ENCODE peak calls at places on chromosomes 7 and 10, in six cellular contexts. D is IMR-90, R is H9, C is mesendoderm, T is mesenchymal stem cell, L is H1. A is an unnamed sample.
A peak's percentile ranks its signal among the peaks of the same experiment; 100 is the strongest.

GRCh38 chr7:11817111-11817710 is 14.8 kb downstream of the THSD7A start:
- DNase-seq in D (no peak), R (no peak), T (no peak), L (no peak), C (no peak), A (no peak)

GRCh38 chr10:79275431-79275851 is 71.8 kb upstream of the PPIF start:
- DNase-seq in L (no peak), D (no peak), C (no peak), T (no peak), R (no peak), A (no peak)

GRCh38 chr10:119342017-119342734 is 134.8 kb downstream of the GRK5 start:
- DNase-seq in L (no peak), D (peak; percentile 49), C (no peak), R (no peak), T (no peak), A (no peak)

GRCh38 chr10:31464552-31464951 is 145.5 kb downstream of the ZEB1 start:
- DNase-seq in T (no peak), R (no peak), L (no peak), D (no peak), C (no peak), A (no peak)

GRCh38 chr7:92527300-92528187 is 776 bp downstream of the PEX1 start:
- DNase-seq in C (peak; percentile 65), D (peak; percentile 55), L (no peak), T (peak; percentile 78), R (peak; percentile 54), A (peak; percentile 36)

GRCh38 chr10:62492012-62492869 is 118.1 kb downstream of the ZNF365 start:
- DNase-seq in T (peak; percentile 20), C (peak; percentile 65), D (peak; percentile 25), L (no peak), R (no peak), A (peak; percentile 11)

GRCh38 chr10:24428410-24428782 is 219.5 kb downstream of the KIAA1217 start:
- DNase-seq in T (peak; percentile 74), C (peak; percentile 61), L (no peak), D (peak; percentile 70), R (no peak), A (no peak)

GRCh38 chr7:8594115-8594514 is 160.7 kb downstream of the NXPH1 start:
- DNase-seq in R (no peak), T (no peak), D (no peak), L (no peak), C (no peak), A (no peak)

GRCh38 chr7:41573017-41573416 is 129.9 kb downstream of the INHBA start:
- DNase-seq in R (no peak), C (no peak), L (no peak), D (peak; percentile 76), T (peak; percentile 74), A (no peak)

GRCh38 chr7:128947854-128948253 is 10.1 kb downstream of the IRF5 start:
- DNase-seq in C (no peak), T (no peak), L (no peak), D (peak; percentile 3), R (no peak), A (no peak)

GRCh38 chr7:13749666-13750065 is 239.8 kb downstream of the ETV1 start:
- DNase-seq in C (no peak), D (no peak), R (no peak), T (no peak), L (no peak), A (no peak)

GRCh38 chr10:71597821-71598498 is 121.6 kb downstream of the C10orf105 start:
- DNase-seq in C (no peak), T (no peak), L (no peak), R (no peak), D (no peak), A (no peak)

GRCh38 chr7:18086165-18087030 is 58.8 kb upstream of the PRPS1L1 start:
- DNase-seq in R (peak; percentile 47), T (peak; percentile 16), D (no peak), L (no peak), C (peak; percentile 34), A (peak; percentile 40)

GRCh38 chr10:11547111-11547625 is 64.3 kb downstream of the USP6NL start:
- DNase-seq in R (no peak), L (no peak), D (no peak), C (no peak), T (peak; percentile 44), A (no peak)

GRCh38 chr7:99419323-99420021 is 10.7 kb downstream of the BUD31 start:
- DNase-seq in D (no peak), C (no peak), R (no peak), T (no peak), L (no peak), A (no peak)

GRCh38 chr10:125123363-125124113 is 36.8 kb downstream of the CTBP2 start:
- DNase-seq in R (no peak), D (peak; percentile 69), C (no peak), L (no peak), T (peak; percentile 74), A (no peak)

GRCh38 chr10:35453855-35454532 is 117.7 kb downstream of the CCNY start:
- DNase-seq in R (no peak), C (no peak), L (no peak), T (peak; percentile 28), D (peak; percentile 74), A (no peak)

GRCh38 chr10:21417172-21417712 is 108.2 kb downstream of the SKIDA1 start:
- DNase-seq in T (no peak), R (peak; percentile 51), L (peak; percentile 34), C (no peak), D (no peak), A (no peak)

GRCh38 chr7:149126662-149127321 is 668 bp upstream of the ZNF425 start:
- DNase-seq in R (no peak), C (peak; percentile 56), L (no peak), T (no peak), D (peak; percentile 7), A (no peak)

GRCh38 chr7:128136215-128136597 is 104.9 kb upstream of the LEP start:
- DNase-seq in R (peak; percentile 72), T (no peak), L (no peak), C (peak; percentile 55), D (no peak), A (no peak)

GRCh38 chr10:75295901-75296441 is 60.2 kb upstream of the COMTD1 start:
- DNase-seq in C (no peak), L (no peak), R (no peak), D (peak; percentile 21), T (peak; percentile 58), A (no peak)

GRCh38 chr7:112759905-112760304 is 30.3 kb downstream of the TMEM168 start:
- DNase-seq in L (no peak), D (no peak), T (no peak), R (no peak), C (no peak), A (no peak)

GRCh38 chr7:151409555-151410404 is at the start of gene WDR86:
- DNase-seq in D (no peak), T (no peak), C (peak; percentile 50), L (no peak), R (peak; percentile 58), A (peak; percentile 58)
- H2BK15ac ChIP-seq in D (no peak within 1 kb of the TSS), T (no peak within 1 kb of the TSS), C (no peak within 1 kb of the TSS), L (peak within 1 kb of the TSS; percentile 29), R (peak within 1 kb of the TSS; percentile 25), A (peak within 1 kb of the TSS; percentile 99)

DNA sequence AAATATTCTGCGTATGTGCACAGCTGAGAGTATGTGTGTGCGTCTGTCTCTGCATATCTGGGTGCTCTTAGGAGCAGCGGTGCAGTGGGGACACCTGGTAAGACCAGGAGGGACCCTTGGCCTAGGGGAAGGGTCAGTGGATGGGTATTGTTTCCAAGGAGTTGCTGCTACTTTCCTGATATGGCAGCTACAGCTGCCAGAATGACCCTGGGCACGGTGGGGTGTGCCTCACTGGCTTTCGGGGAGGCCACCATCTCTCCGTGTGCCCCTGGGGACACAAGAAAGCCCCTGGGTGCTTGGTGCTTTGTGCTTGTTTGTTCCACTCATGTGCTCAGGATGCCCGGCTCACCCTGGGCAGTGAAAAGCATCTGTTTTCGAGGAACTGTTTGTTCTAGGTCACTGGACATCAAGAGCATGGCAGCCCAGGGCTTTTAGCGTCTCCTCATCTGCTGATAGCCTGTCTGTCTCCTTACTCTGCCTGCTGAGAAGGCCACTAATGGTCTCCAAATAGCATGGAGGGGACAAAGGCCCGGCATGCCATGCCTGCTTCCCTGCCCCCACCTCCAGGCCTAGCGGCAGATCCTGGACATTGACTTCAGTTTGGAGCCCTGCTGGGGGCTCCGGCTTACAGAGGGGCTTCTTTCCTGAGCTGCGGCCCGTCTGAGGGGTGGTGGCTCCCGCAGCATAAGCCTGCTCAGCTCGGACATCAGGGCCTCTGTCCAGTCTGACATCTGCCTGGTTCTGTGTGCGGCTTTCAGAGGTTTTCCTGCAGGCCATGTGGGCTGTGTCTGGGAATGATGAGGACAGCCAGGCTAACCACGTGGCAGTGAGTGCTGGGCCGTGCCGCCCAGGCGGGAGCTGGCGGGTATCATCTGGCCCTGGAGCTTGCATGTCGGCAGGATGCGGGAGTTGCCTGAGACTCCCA is 8.9 kb downstream of the PFKFB3 start:
- DNase-seq in L (no peak), T (no peak), C (peak; percentile 44), R (peak; percentile 27), D (peak; percentile 46), A (peak; percentile 56)
- H3K9ac ChIP-seq in L (no peak overlapping the region), T (peak overlapping the region; percentile 54), C (no peak overlapping the region), R (no peak overlapping the region), D (no peak overlapping the region), A (peak overlapping the region; percentile 66)

DNA sequence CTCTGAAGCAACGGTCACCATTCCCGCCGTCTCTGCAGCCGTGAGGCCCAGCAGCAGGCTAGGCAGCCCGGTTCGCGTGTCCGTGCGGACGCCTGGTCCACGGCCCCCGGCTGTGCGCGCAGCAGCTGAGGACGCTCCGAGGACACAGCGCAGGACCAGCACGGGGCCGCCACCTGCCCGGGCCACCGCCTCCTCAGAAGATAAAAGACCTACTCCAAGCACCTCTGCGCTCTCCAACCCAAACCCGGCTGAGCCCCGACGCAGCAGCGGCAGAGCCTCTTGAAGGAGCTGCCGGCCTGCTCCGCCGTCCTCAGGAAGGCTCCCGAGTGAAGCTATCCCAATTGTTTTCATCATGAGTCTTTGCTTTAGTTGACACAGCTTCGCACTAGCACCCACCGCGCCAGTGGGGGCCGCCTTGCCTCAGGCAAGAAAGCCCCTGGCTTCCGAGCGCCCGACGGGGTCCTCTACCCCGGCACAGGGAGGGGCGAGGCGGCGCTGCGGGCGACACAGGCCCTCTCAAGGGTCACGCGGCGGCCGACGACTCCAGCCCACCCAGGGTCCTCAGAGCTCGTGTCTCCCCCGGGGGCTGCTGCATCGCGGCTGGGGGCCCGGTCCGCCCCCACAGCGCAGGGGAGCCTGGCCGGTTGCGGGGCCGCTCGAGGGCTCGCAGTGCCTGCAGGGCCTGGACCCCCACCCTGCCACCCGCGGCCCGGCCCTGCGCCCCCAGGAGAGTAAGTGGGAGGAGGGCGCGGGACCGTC is 16.9 kb upstream of the GPR146 start:
- DNase-seq in T (peak; percentile 56), D (peak; percentile 42), R (peak; percentile 56), L (no peak), C (peak; percentile 51), A (no peak)
- H3K4ac ChIP-seq in T (peak overlapping the region; percentile 64), D (no peak overlapping the region), R (no peak overlapping the region), L (no peak overlapping the region), C (peak overlapping the region; percentile 23), A (peak overlapping the region; percentile 66)

DNA sequence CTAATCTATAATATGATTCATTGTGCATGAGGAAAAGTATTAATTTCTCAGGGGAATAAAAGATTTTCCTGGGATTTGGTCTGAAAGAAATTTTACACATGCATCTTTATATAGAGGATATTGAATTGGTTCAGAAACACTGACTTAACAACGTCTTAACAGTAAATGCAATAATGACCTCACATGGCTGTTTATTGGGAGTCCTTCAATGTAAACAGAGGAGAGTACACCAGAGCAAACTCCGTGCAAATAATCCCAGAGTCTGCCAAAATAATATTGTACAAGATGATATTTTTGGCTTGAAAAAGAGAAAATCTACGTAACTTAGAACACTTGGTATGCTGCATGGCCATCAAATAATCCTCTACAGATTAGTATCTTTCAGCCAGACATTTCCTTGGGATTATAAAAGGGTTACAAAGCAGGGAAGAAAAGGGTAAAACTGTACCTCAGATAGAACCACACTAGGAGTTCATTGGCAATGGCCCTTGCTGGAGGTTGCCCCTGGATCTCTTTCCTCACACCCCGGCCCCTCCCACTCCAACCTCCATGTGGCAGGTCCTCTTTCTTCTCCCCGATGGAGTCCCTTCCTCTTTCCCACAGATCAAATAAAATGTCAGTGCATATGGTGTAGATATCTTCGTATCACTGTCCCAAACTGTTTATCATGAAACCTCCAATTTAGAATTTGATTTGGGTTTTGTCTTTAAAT is 196.4 kb downstream of the EVX1 start:
- DNase-seq in L (no peak), T (no peak), D (no peak), R (no peak), C (no peak), A (no peak)
- H2BK15ac ChIP-seq in L (no peak overlapping the region), T (no peak overlapping the region), D (no peak overlapping the region), R (no peak overlapping the region), C (no peak overlapping the region), A (no peak overlapping the region)